ENCODE peak calls at places on chromosomes 13 and 19, in nine cellular contexts. O is left ventricle myocardium inferior, X is neural progenitor cell, S is HFFc6, R is epithelial cell of esophagus, Q is Calu3, L is GM12865, H is fibroblast of the aortic adventitia, Y is progenitor cell of endocrine pancreas. W is an unnamed sample.

GRCh38 chr19:47310819-47311218 is 1.2 kb downstream of the C5AR1 start:
- DNase-seq in Y (no peak), H (peak), S (no peak), O (peak), X (no peak), L (no peak), R (peak), Q (no peak), W (peak)

GRCh38 chr13:113183450-113184129 is 24.9 kb downstream of the PCID2 start:
- DNase-seq in L (no peak), S (no peak), Q (no peak), O (no peak), X (no peak), Y (no peak), R (no peak), H (no peak), W (no peak)

GRCh38 chr19:47186337-47187022 is 44.5 kb downstream of the BBC3 start:
- DNase-seq in H (no peak), O (no peak), Y (no peak), X (no peak), L (peak), S (no peak), R (no peak), Q (no peak), W (no peak)

GRCh38 chr13:50676602-50677001 is 166.9 kb downstream of the DLEU7 start:
- DNase-seq in O (no peak), Q (peak), H (peak), Y (no peak), X (no peak), S (peak), L (peak), R (peak), W (no peak)

GRCh38 chr13:79307433-79307861 is 98.6 kb downstream of the RBM26 start:
- DNase-seq in O (no peak), Y (no peak), S (no peak), H (no peak), Q (no peak), X (no peak), R (peak), L (no peak), W (no peak)

GRCh38 chr13:29888306-29888705 is 37.9 kb upstream of the UBL3 start:
- DNase-seq in Y (no peak), R (no peak), X (no peak), H (peak), L (no peak), O (no peak), S (peak), Q (no peak), W (no peak)

GRCh38 chr19:13024126-13024957 is 29.1 kb downstream of the NFIX start:
- DNase-seq in O (no peak), Q (no peak), L (no peak), S (peak), Y (no peak), H (peak), X (peak), R (no peak), W (no peak)

GRCh38 chr19:7242601-7243258 is 51.5 kb downstream of the INSR start:
- DNase-seq in X (no peak), O (no peak), H (peak), R (no peak), Q (no peak), S (peak), Y (no peak), L (peak), W (peak)

GRCh38 chr13:73261739-73262216 is 203.0 kb downstream of the KLF5 start:
- DNase-seq in O (no peak), L (no peak), Y (no peak), Q (no peak), X (no peak), R (peak), H (peak), S (no peak), W (peak)

GRCh38 chr19:18322318-18322758 is 538 bp downstream of the LSM4 start:
- DNase-seq in O (peak), S (peak), L (peak), X (peak), H (peak), Q (peak), R (peak), Y (no peak), W (peak)

GRCh38 chr13:103788061-103788652 is 721.9 kb upstream of the SLC10A2 start:
- DNase-seq in R (peak), Q (no peak), O (peak), H (no peak), Y (no peak), L (no peak), S (no peak), X (no peak), W (peak)

GRCh38 chr13:67143544-67144115 is 86.5 kb downstream of the PCDH9 start:
- DNase-seq in O (no peak), H (no peak), S (no peak), L (no peak), R (no peak), Q (no peak), Y (no peak), X (no peak), W (no peak)

GRCh38 chr19:34134190-34135032 is 37.9 kb upstream of the LSM14A start:
- DNase-seq in H (peak), Q (peak), R (peak), O (peak), S (peak), Y (peak), X (peak), L (peak), W (peak)

GRCh38 chr13:27425918-27426630 is 1.7 kb downstream of the GTF3A start:
- DNase-seq in Y (no peak), Q (peak), S (no peak), R (peak), H (peak), O (peak), L (peak), X (peak), W (peak)

GRCh38 chr13:30303269-30303668 is 4.1 kb downstream of the KATNAL1 start:
- DNase-seq in R (no peak), L (no peak), Q (no peak), X (no peak), S (peak), Y (no peak), O (no peak), H (no peak), W (no peak)

GRCh38 chr19:29708553-29709439 is 6.3 kb downstream of the C19orf12 start:
- DNase-seq in Y (no peak), H (peak), S (no peak), Q (no peak), O (peak), X (no peak), L (no peak), R (no peak), W (no peak)

GRCh38 chr13:43364210-43365041 is 341.0 kb downstream of the DNAJC15 start:
- DNase-seq in X (peak), Y (no peak), Q (no peak), O (no peak), L (no peak), R (no peak), H (peak), S (no peak), W (no peak)

GRCh38 chr19:19420570-19421301 is 15.3 kb downstream of the GATAD2A start:
- DNase-seq in O (no peak), R (no peak), Q (no peak), L (peak), H (no peak), Y (no peak), X (no peak), S (no peak), W (no peak)

GRCh38 chr13:33169273-33169980 is 116.1 kb downstream of the STARD13 start:
- DNase-seq in X (no peak), O (no peak), Q (no peak), Y (no peak), S (peak), R (peak), H (peak), L (no peak), W (peak)

GRCh38 chr19:406999-407491 is 1.9 kb downstream of the C2CD4C start:
- DNase-seq in L (no peak), S (no peak), R (no peak), X (no peak), H (no peak), Y (no peak), Q (no peak), O (no peak), W (no peak)

GRCh38 chr19:8355631-8356402 is 8.1 kb upstream of the ANGPTL4 start:
- DNase-seq in Q (peak), L (no peak), H (peak), X (no peak), S (peak), Y (no peak), R (peak), O (no peak), W (peak)

GRCh38 chr13:33828431-33829129 is 10.6 kb downstream of the RFC3 start:
- DNase-seq in H (no peak), S (no peak), L (no peak), R (no peak), Y (no peak), X (no peak), O (no peak), Q (no peak), W (no peak)

GRCh38 chr13:38361551-38362262 is 12.1 kb downstream of the UFM1 start:
- DNase-seq in O (no peak), Y (no peak), L (no peak), H (no peak), R (no peak), Q (no peak), S (no peak), X (no peak), W (no peak)

GRCh38 chr19:56099638-56100539 is 21.2 kb downstream of the ZNF787 start:
- DNase-seq in R (no peak), S (no peak), Y (no peak), O (no peak), L (no peak), H (no peak), X (no peak), Q (no peak), W (no peak)

GRCh38 chr13:87671031-87671823 is at the start of gene SLITRK5:
- DNase-seq in S (peak), H (peak), X (peak), L (peak), Y (peak), Q (no peak), O (peak), R (peak), W (peak)

GRCh38 chr13:49521216-49521615 is 25.5 kb downstream of the PHF11 start:
- DNase-seq in R (no peak), S (no peak), X (no peak), H (no peak), L (no peak), Q (no peak), O (no peak), Y (no peak), W (no peak)

GRCh38 chr19:39870171-39870971 is 24.2 kb upstream of the FBL start:
- DNase-seq in Y (no peak), Q (no peak), R (no peak), H (no peak), O (no peak), X (peak), S (no peak), L (no peak), W (no peak)

GRCh38 chr13:63880705-63881104 is 2465.1 kb upstream of the PCDH20 start:
- DNase-seq in X (no peak), O (no peak), S (no peak), L (no peak), Y (no peak), R (no peak), Q (no peak), H (no peak), W (no peak)

GRCh38 chr19:49677901-49678674 is 1.0 kb downstream of the PRMT1 start:
- DNase-seq in Y (peak), O (peak), L (peak), H (peak), S (peak), R (peak), Q (peak), X (peak), W (peak)

GRCh38 chr13:100520936-100521765 is 67.4 kb downstream of the GGACT start:
- DNase-seq in R (no peak), L (no peak), Q (no peak), O (no peak), H (no peak), X (peak), S (no peak), Y (no peak), W (no peak)
- TF ChIP-seq CTCF in R (no peak), L (no peak), Q (no peak), O (no peak), H (no peak), X (no peak), S (no peak), Y (no peak), W (no peak)

GRCh38 chr19:15296841-15297415 is 35.4 kb downstream of the BRD4 start:
- DNase-seq in L (no peak), Y (no peak), Q (no peak), H (no peak), X (no peak), S (no peak), O (no peak), R (no peak), W (no peak)
- TF ChIP-seq CTCF in L (no peak), Y (no peak), Q (no peak), H (no peak), X (no peak), S (no peak), O (no peak), R (no peak), W (no peak)

GRCh38 chr13:61286148-61286745 is 129.4 kb downstream of the PCDH20 start:
- DNase-seq in Q (no peak), L (peak), Y (no peak), X (peak), H (no peak), S (no peak), O (no peak), R (peak), W (peak)
- TF ChIP-seq CTCF in Q (no peak), L (peak), Y (peak), X (peak), H (no peak), S (peak), O (peak), R (peak), W (no peak)

GRCh38 chr13:110680852-110681251 is 25.1 kb downstream of the CARS2 start:
- DNase-seq in X (peak), Q (no peak), H (no peak), L (peak), R (peak), S (peak), Y (no peak), O (no peak), W (peak)
- TF ChIP-seq CTCF in X (peak), Q (no peak), H (peak), L (peak), R (peak), S (peak), Y (peak), O (peak), W (no peak)

GRCh38 chr19:3132971-3133792 is 2.7 kb upstream of the GNA15 start:
- DNase-seq in O (no peak), H (peak), R (peak), L (peak), Q (no peak), X (no peak), S (peak), Y (no peak), W (no peak)

GRCh38 chr19:3131168-3131567 is 4.7 kb upstream of the GNA15 start:
- DNase-seq in S (no peak), Q (no peak), X (no peak), H (no peak), R (no peak), Y (no peak), O (no peak), L (no peak), W (no peak)

GRCh38 chr19:3124630-3125029 is 11.2 kb upstream of the GNA15 start:
- DNase-seq in Q (no peak), O (no peak), Y (no peak), H (no peak), X (no peak), R (no peak), S (no peak), L (no peak), W (no peak)

GRCh38 chr19:3125900-3126524 is 9.8 kb upstream of the GNA15 start:
- DNase-seq in H (peak), S (no peak), O (peak), L (peak), Y (peak), Q (peak), R (peak), X (peak), W (peak)

DNA sequence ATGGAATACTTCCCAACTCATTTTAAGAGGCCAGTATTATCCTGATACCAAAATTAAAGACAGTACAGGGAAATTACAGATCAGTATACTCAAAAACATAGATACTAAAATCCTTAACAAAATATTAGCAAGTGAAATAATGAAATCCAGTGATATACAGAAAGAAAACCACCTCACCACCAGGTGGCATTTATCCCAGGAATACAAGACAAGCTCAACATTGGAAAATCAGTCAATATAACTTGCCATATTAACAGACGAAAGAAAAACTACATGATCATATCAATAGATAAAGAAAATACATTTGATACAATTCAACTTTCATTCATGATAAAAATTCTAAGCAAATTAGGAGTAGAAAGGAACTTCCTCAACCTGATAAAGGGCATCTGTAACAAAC is 6.7 kb upstream of the GNA15 start:
- DNase-seq in S (peak), Q (peak), H (peak), X (no peak), Y (no peak), O (no peak), R (peak), L (peak), W (peak)
- TF ChIP-seq CTCF in S (peak), Q (no peak), H (peak), X (peak), Y (peak), O (peak), R (peak), L (peak), W (peak)

GRCh38 chr19:58560921-58561320 is 2.5 kb upstream of the UBE2M start:
- DNase-seq in Q (no peak), H (no peak), O (no peak), S (no peak), X (no peak), L (no peak), R (no peak), Y (no peak), W (no peak)

GRCh38 chr19:58560007-58560887 is 1.8 kb upstream of the UBE2M start:
- DNase-seq in L (no peak), X (no peak), Q (no peak), H (no peak), S (no peak), O (peak), R (no peak), Y (no peak), W (no peak)

GRCh38 chr19:58563034-58563573 is 4.7 kb upstream of the UBE2M start:
- DNase-seq in R (no peak), L (peak), X (no peak), Q (no peak), S (no peak), H (no peak), O (peak), Y (no peak), W (no peak)

GRCh38 chr19:58562126-58563033 is 4.0 kb upstream of the UBE2M start:
- DNase-seq in O (peak), L (peak), H (peak), Q (peak), Y (no peak), R (peak), S (no peak), X (peak), W (no peak)

DNA sequence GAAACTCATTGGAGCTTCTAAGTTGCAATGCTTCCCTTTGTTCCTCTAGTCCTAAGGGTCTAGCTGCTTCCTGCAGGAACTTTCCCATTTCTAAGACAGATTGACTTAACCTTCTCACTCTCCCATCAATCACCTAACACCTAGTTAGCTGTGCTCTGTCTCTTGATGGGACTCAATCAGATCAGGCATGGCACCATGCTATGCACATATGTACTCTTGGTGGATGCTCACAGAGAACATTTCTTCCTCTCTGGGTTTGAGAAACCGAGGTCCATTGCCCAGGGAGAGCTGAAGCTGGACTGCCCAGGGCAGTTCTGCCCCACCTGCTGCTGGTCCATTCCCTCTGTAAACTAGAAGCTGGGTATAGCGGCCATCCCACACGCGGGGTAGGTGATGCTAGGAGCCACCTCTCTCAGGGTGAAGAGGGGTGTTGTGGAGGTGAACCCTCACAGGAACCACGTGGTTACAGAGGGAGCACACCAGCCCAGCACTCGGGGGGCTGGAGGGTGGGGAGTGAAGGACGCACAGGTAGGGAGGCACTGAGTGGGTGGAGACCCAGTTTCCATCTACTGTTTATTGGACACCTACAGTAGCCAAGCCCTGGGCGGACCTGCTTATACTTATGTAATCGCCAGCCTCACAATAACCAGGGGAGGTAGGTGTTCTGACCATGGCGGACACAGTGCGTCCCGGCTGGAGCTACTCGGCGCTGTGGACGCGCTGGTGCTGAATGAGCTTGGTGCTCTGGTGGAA is 3.1 kb upstream of the UBE2M start:
- DNase-seq in Q (no peak), O (no peak), H (no peak), R (no peak), X (no peak), L (no peak), S (no peak), Y (no peak), W (no peak)
- TF ChIP-seq CTCF in Q (no peak), O (no peak), H (no peak), R (no peak), X (no peak), L (no peak), S (no peak), Y (no peak), W (no peak)

GRCh38 chr13:47859129-47859528 is 141.9 kb downstream of the SUCLA2 start:
- DNase-seq in Y (no peak), O (no peak), X (no peak), L (no peak), S (no peak), Q (no peak), H (no peak), R (no peak), W (no peak)
- TF ChIP-seq CTCF in Y (no peak), O (no peak), X (no peak), L (no peak), S (no peak), Q (no peak), H (no peak), R (no peak), W (no peak)

W was measured in MCF 10A.